ENCODE peak calls at places on chromosomes 16 and 17, in eight cellular contexts. Y is IMR-90; T is AG10803; D is GM23338; F is choroid plexus epithelial cell; I is CD4-positive, alpha-beta T cell; Q is BE2C; V is left ventricle myocardium inferior. U is an unnamed sample.

GRCh38 chr17:39014044-39014794 is 47.0 kb upstream of the FBXO47 start:
- DNase-seq in V (no peak), Y (peak), D (no peak), I (no peak), F (peak), Q (no peak), T (peak), U (no peak)

GRCh38 chr17:1227917-1228751 is 42.1 kb upstream of the BHLHA9 start:
- DNase-seq in Q (no peak), D (peak), V (peak), I (no peak), F (peak), T (no peak), Y (no peak), U (peak)

GRCh38 chr17:18186271-18186982 is 2.8 kb downstream of the ALKBH5 start:
- DNase-seq in F (no peak), V (no peak), I (no peak), Y (peak), D (no peak), Q (no peak), T (peak), U (no peak)

GRCh38 chr16:64238576-64238975 is 883.3 kb downstream of the CDH11 start:
- DNase-seq in D (no peak), Q (no peak), I (no peak), T (peak), F (no peak), Y (peak), V (no peak), U (no peak)

GRCh38 chr17:57260325-57261083 is 4.2 kb downstream of the MSI2 start:
- DNase-seq in V (no peak), F (no peak), I (no peak), T (no peak), Y (no peak), Q (no peak), D (no peak), U (no peak)

GRCh38 chr16:21081329-21081728 is 69.3 kb downstream of the DNAH3 start:
- DNase-seq in Y (no peak), D (no peak), F (no peak), I (no peak), T (no peak), Q (no peak), V (no peak), U (no peak)

GRCh38 chr16:84608281-84608680 is 9.6 kb downstream of the COTL1 start:
- DNase-seq in Q (no peak), V (no peak), Y (no peak), F (no peak), T (no peak), I (no peak), D (no peak), U (no peak)

GRCh38 chr16:86692476-86692875 is 114.1 kb downstream of the FOXL1 start:
- DNase-seq in Q (no peak), D (no peak), T (no peak), V (no peak), I (no peak), F (no peak), Y (no peak), U (no peak)

GRCh38 chr17:28982191-28982793 is 23.5 kb downstream of the SEZ6 start:
- DNase-seq in I (peak), T (no peak), D (no peak), Y (peak), Q (no peak), F (peak), V (no peak), U (no peak)

GRCh38 chr17:12068946-12069345 is 48.3 kb downstream of the MAP2K4 start:
- DNase-seq in F (no peak), Y (peak), V (no peak), T (no peak), I (no peak), Q (no peak), D (no peak), U (no peak)

GRCh38 chr16:31200821-31201510 is 1.6 kb downstream of the PYCARD start:
- DNase-seq in Q (no peak), V (no peak), Y (no peak), I (peak), F (peak), T (no peak), D (no peak), U (no peak)

GRCh38 chr16:58459344-58460218 is 40.4 kb upstream of the NDRG4 start:
- DNase-seq in I (no peak), F (peak), Q (no peak), T (no peak), V (no peak), Y (peak), D (no peak), U (no peak)

GRCh38 chr16:12097523-12098428 is 121.2 kb downstream of the SNX29 start:
- DNase-seq in Q (no peak), Y (peak), I (no peak), F (peak), T (peak), V (peak), D (no peak), U (no peak)

GRCh38 chr17:79515646-79516604 is 94.9 kb downstream of the RBFOX3 start:
- DNase-seq in V (no peak), T (peak), D (no peak), Q (no peak), I (no peak), Y (peak), F (no peak), U (no peak)

GRCh38 chr17:66667491-66668030 is 167.4 kb upstream of the CACNG5 start:
- DNase-seq in I (peak), Q (no peak), Y (no peak), D (no peak), V (no peak), F (no peak), T (no peak), U (no peak)

GRCh38 chr17:8438441-8438840 is 2.8 kb downstream of the NDEL1 start:
- DNase-seq in T (no peak), V (no peak), D (no peak), Y (no peak), Q (no peak), F (no peak), I (no peak), U (no peak)

GRCh38 chr17:58354541-58355216 is 2.7 kb upstream of the SUPT4H1 start:
- DNase-seq in Q (no peak), T (no peak), I (no peak), D (no peak), Y (no peak), V (no peak), F (no peak), U (no peak)

GRCh38 chr17:66777689-66778225 is 57.2 kb upstream of the CACNG5 start:
- DNase-seq in Y (peak), I (no peak), T (peak), V (no peak), Q (no peak), F (peak), D (peak), U (no peak)

GRCh38 chr17:18129041-18129502 is 20.5 kb downstream of the MYO15A start:
- DNase-seq in T (peak), D (no peak), Q (no peak), V (no peak), I (no peak), F (peak), Y (peak), U (no peak)

GRCh38 chr16:69706256-69706974 is 19.9 kb downstream of the NQO1 start:
- DNase-seq in Q (no peak), V (no peak), I (no peak), D (no peak), F (peak), T (peak), Y (no peak), U (no peak)

GRCh38 chr16:48013476-48013875 is 142.3 kb downstream of the ABCC12 start:
- DNase-seq in I (no peak), D (no peak), F (peak), T (no peak), V (no peak), Q (no peak), Y (no peak), U (no peak)

GRCh38 chr16:46817961-46818360 is 13.0 kb downstream of the C16orf87 start:
- DNase-seq in F (peak), T (peak), V (no peak), D (peak), Q (no peak), I (no peak), Y (peak), U (no peak)

GRCh38 chr17:1484586-1485310 is 7.7 kb downstream of the MYO1C start:
- DNase-seq in Y (no peak), V (peak), D (peak), F (peak), T (no peak), Q (peak), I (peak), U (peak)

GRCh38 chr17:41552455-41552854 is 19.4 kb downstream of the KRT9 start:
- DNase-seq in D (no peak), V (no peak), Y (no peak), Q (no peak), I (no peak), T (no peak), F (no peak), U (no peak)

GRCh38 chr17:57521606-57522435 is 223.3 kb downstream of the CCDC182 start:
- DNase-seq in D (no peak), F (no peak), V (no peak), T (no peak), Q (no peak), I (no peak), Y (peak), U (no peak)

GRCh38 chr17:81207610-81208581 is 14.9 kb downstream of the CEP131 start:
- DNase-seq in V (no peak), Q (peak), T (no peak), D (no peak), F (no peak), I (no peak), Y (no peak), U (no peak)

GRCh38 chr17:81400939-81401726 is 5.9 kb downstream of the BAHCC1 start:
- DNase-seq in D (peak), Y (no peak), I (no peak), V (peak), Q (no peak), F (no peak), T (peak), U (no peak)

GRCh38 chr17:78174332-78174869 is 6.0 kb downstream of the SYNGR2 start:
- DNase-seq in T (no peak), V (peak), D (no peak), F (no peak), Q (no peak), Y (no peak), I (no peak), U (no peak)

GRCh38 chr17:45812102-45812501 is 28.0 kb downstream of the CRHR1 start:
- DNase-seq in F (peak), D (peak), I (no peak), Y (no peak), V (no peak), Q (no peak), T (peak), U (no peak)
- TF ChIP-seq CTCF in F (peak), D (peak), I (no peak), Y (no peak), V (peak), Q (peak), T (no peak), U (peak)

DNA sequence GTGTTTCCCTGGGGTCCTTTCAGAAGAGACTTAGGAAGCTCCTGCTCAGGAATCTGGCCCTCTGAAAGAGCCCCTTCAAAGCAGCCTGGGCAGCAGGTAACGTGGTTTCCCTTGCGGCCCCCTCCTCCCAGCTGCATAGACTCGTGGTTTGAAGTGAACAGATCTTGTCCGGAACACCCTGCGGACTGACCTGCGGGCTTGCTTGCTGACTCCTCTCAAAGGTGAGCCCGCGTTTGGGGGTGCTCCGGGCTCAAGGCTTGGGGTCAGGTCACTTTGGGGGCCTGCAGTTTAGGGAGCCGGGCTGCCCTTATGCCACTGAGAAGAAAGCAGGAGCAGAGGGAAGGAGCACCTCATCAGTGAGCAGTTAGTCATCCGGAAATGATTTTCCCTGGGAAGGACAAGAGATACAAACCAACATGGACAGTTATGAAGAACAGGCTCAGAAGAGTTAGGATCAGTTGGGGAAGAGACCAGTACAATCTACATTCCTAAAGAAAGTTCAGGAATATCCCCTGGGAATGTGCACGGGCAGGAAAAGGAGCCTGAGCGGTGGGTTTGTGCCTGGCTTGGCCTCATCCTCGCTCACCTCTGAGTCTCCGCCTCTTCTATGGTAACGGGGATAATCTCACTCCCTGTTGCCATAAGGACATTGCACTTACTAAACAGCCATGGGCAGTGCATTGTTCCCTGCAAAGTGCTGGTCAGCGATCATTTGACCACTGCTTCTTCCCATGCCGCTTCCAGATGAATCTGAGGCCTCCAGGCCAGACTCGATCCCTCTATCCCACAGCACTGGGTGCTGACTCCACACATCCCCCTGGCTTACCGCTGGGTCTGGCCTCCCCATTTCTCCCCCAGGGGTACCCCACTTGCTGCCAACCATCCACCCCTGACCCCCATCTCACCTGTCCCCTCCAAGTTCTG is 10.0 kb downstream of the LDHD start:
- DNase-seq in D (no peak), T (no peak), I (no peak), F (no peak), Q (no peak), Y (no peak), V (no peak), U (no peak)
- TF ChIP-seq CTCF in D (no peak), T (no peak), I (no peak), F (no peak), Q (no peak), Y (no peak), V (no peak), U (no peak)

GRCh38 chr17:72344613-72345012 is 223.8 kb downstream of the SOX9 start:
- DNase-seq in Y (no peak), F (no peak), I (no peak), Q (no peak), V (no peak), T (no peak), D (no peak), U (no peak)

GRCh38 chr17:72343911-72344310 is 223.1 kb downstream of the SOX9 start:
- DNase-seq in T (no peak), Q (no peak), F (peak), I (no peak), D (no peak), V (no peak), Y (peak), U (no peak)

GRCh38 chr17:72345083-72345482 is 224.3 kb downstream of the SOX9 start:
- DNase-seq in V (no peak), Y (no peak), I (no peak), D (no peak), T (no peak), Q (no peak), F (no peak), U (no peak)

GRCh38 chr17:72346306-72346705 is 225.5 kb downstream of the SOX9 start:
- DNase-seq in T (no peak), D (no peak), V (no peak), Y (no peak), I (no peak), F (no peak), Q (no peak), U (no peak)

GRCh38 chr17:72345536-72345935 is 224.7 kb downstream of the SOX9 start:
- DNase-seq in V (no peak), I (no peak), T (no peak), D (no peak), Q (no peak), Y (no peak), F (no peak), U (no peak)
- TF ChIP-seq CTCF in V (no peak), I (no peak), T (no peak), D (peak), Q (peak), Y (no peak), F (peak), U (no peak)

DNA sequence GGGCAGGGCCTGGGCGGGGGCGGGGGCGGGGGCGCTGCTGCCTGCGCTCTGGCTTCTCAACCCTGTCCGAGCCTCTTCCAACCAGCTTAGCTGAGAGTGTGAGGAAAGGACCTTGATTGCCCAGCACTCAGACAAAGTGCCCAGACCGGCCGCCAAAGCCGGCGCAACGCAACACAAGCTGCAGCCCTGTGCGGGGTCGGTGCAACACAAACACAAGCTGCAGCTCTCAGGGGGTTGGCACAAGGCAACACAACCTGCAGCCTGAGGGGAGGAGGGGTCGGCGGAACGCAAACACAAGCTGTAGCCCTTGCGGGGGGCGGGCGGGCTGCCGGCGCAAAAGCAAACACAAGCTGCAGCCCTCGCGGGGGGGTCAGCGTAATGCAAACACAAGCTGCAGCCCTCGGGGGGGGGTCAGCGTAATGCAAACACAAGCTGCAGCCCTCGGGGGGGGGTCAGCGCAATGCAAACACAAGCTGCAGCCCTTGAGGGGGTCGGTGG is 60.0 kb downstream of the KLHDC4 start:
- DNase-seq in T (no peak), I (no peak), V (no peak), D (no peak), Y (no peak), Q (no peak), F (peak), U (no peak)
- TF ChIP-seq CTCF in T (no peak), I (no peak), V (no peak), D (no peak), Y (no peak), Q (no peak), F (no peak), U (no peak)

GRCh38 chr17:4366312-4367063 is at the start of gene UBE2G1:
- DNase-seq in F (peak), V (peak), D (peak), Y (peak), T (peak), I (peak), Q (peak), U (peak)
- TF ChIP-seq CTCF in F (peak), V (peak), D (peak), Y (peak), T (peak), I (no peak), Q (peak), U (peak)

GRCh38 chr17:33381201-33381600 is 88.1 kb upstream of the ASIC2 start:
- DNase-seq in F (peak), Y (no peak), T (peak), V (no peak), D (peak), Q (no peak), I (no peak), U (peak)

GRCh38 chr17:33375783-33376182 is 82.7 kb upstream of the ASIC2 start:
- DNase-seq in Q (no peak), T (no peak), Y (no peak), I (no peak), F (no peak), D (no peak), V (no peak), U (no peak)

GRCh38 chr17:33373209-33373608 is 80.1 kb upstream of the ASIC2 start:
- DNase-seq in D (no peak), Q (no peak), F (no peak), Y (no peak), I (no peak), V (no peak), T (no peak), U (no peak)

GRCh38 chr17:33375086-33375485 is 82.0 kb upstream of the ASIC2 start:
- DNase-seq in V (no peak), T (no peak), D (no peak), Y (no peak), I (no peak), Q (no peak), F (no peak), U (no peak)

GRCh38 chr17:33377837-33378236 is 84.7 kb upstream of the ASIC2 start:
- DNase-seq in Q (no peak), F (no peak), V (no peak), Y (no peak), I (no peak), D (no peak), T (no peak), U (no peak)
- TF ChIP-seq CTCF in Q (no peak), F (no peak), V (no peak), Y (no peak), I (no peak), D (peak), T (no peak), U (no peak)

DNA sequence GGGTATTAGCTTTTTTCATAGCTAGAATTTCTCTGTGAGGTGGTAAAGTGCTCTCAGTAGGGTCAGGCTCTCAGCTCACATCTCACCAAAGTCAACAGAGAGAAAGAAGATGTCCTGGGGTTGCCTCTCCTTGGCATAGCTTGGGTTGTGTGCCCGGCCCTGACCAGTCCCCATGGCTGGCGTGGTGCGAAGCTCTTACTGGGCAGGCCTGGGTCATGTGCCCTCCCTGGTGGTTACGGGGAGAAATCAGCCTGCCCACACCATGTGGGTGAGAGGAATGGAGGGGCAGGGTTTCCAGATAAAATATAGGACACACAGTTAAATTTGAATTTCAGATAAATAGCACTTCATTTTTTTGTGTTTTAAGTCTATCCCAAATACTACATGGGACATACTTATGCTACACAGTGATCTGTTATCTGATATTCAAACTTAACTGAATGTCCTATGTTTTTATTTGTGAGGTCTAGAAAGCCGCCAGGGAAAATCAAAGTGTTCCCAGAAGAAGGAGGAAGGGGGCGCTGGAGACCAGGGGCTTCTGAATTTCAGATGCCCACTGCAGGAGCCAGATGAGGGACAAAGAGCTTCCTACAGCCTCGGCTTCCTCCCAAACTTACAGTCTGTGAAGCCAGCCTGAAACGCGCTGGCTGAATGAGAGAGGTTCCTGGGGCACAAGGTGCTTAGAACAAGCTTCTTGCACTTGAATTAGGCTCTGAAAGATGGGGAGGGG is 45.4 kb downstream of the NKD1 start:
- DNase-seq in Q (no peak), Y (no peak), V (no peak), F (peak), D (peak), I (no peak), T (no peak), U (peak)
- TF ChIP-seq CTCF in Q (peak), Y (peak), V (peak), F (peak), D (peak), I (no peak), T (peak), U (peak)

DNA sequence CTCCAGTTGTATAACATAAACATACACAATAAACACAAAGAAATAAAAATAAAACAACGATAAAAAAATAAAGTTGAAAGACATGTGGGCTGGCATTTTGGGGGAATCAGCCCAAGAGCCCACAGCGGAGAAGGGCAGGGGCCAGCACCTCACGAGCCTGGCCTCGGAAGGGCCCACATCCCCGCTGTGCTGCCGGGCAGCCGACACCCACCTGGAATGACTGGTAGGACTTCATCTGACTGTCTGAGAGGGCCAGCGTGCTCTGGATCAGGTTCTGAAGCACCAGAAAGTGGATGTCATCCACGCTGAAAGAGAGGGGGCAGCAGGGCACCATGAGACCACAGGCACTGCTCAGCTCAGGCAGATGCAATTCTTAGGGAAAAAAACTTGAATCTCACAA is 73.5 kb downstream of the GTF3C1 start:
- DNase-seq in T (no peak), I (no peak), Q (no peak), V (no peak), Y (peak), D (no peak), F (no peak), U (no peak)
- TF ChIP-seq CTCF in T (no peak), I (no peak), Q (no peak), V (no peak), Y (no peak), D (no peak), F (peak), U (no peak)

GRCh38 chr16:10078541-10078949 is 103.7 kb downstream of the GRIN2A start:
- DNase-seq in I (no peak), Q (no peak), Y (no peak), V (no peak), F (no peak), D (peak), T (no peak), U (peak)
- TF ChIP-seq CTCF in I (no peak), Q (no peak), Y (no peak), V (no peak), F (no peak), D (peak), T (no peak), U (no peak)

U was measured in nephron progenitor cell.